ENCODE peak calls at places on chromosomes 3 and 15, in ten cellular contexts. One of them, this sample, is unnamed.

GRCh38 chr3:99472385-99472784 is 166.0 kb upstream of the COL8A1 start:
- DNase-seq in body of pancreas: no peak
- DNase-seq in ureter: no peak
- DNase-seq in DMS153: no peak
- DNase-seq in M059J: no peak
- DNase-seq in central memory CD4-positive, alpha-beta T cell: no peak
- DNase-seq in activated naive CD8-positive, alpha-beta T cell treated with anti-CD3 and anti-CD28 coated beads for 36 hours: no peak
- DNase-seq in brain microvascular endothelial cell: no peak
- DNase-seq in AG08395: no peak
- DNase-seq in CMK: no peak
- DNase-seq in this sample: peak; percentile 6

GRCh38 chr15:76576526-76577279 is 240.1 kb downstream of the ISL2 start:
- DNase-seq in DMS153: no peak
- DNase-seq in M059J: peak; percentile 75
- DNase-seq in central memory CD4-positive, alpha-beta T cell: no peak
- DNase-seq in activated naive CD8-positive, alpha-beta T cell treated with anti-CD3 and anti-CD28 coated beads for 36 hours: no peak
- DNase-seq in body of pancreas: peak; percentile 70
- DNase-seq in ureter: peak; percentile 64
- DNase-seq in brain microvascular endothelial cell: peak; percentile 44
- DNase-seq in CMK: no peak
- DNase-seq in AG08395: peak; percentile 7
- DNase-seq in this sample: no peak

GRCh38 chr15:98952381-98952803 is 55.2 kb downstream of the PGPEP1L start:
- DNase-seq in DMS153: no peak
- DNase-seq in CMK: no peak
- DNase-seq in central memory CD4-positive, alpha-beta T cell: no peak
- DNase-seq in AG08395: no peak
- DNase-seq in ureter: no peak
- DNase-seq in body of pancreas: peak; percentile 69
- DNase-seq in M059J: peak; percentile 31
- DNase-seq in activated naive CD8-positive, alpha-beta T cell treated with anti-CD3 and anti-CD28 coated beads for 36 hours: peak; percentile 10
- DNase-seq in brain microvascular endothelial cell: no peak
- DNase-seq in this sample: no peak

GRCh38 chr15:96428742-96429141 is 98.2 kb downstream of the NR2F2 start:
- DNase-seq in central memory CD4-positive, alpha-beta T cell: no peak
- DNase-seq in DMS153: no peak
- DNase-seq in CMK: no peak
- DNase-seq in ureter: no peak
- DNase-seq in body of pancreas: no peak
- DNase-seq in activated naive CD8-positive, alpha-beta T cell treated with anti-CD3 and anti-CD28 coated beads for 36 hours: no peak
- DNase-seq in M059J: peak; percentile 97
- DNase-seq in brain microvascular endothelial cell: peak; percentile 93
- DNase-seq in AG08395: peak; percentile 93
- DNase-seq in this sample: no peak

GRCh38 chr15:67372563-67372962 is 118.0 kb downstream of the IQCH start:
- DNase-seq in DMS153: no peak
- DNase-seq in central memory CD4-positive, alpha-beta T cell: no peak
- DNase-seq in activated naive CD8-positive, alpha-beta T cell treated with anti-CD3 and anti-CD28 coated beads for 36 hours: no peak
- DNase-seq in ureter: no peak
- DNase-seq in CMK: no peak
- DNase-seq in brain microvascular endothelial cell: no peak
- DNase-seq in body of pancreas: no peak
- DNase-seq in M059J: no peak
- DNase-seq in AG08395: no peak
- DNase-seq in this sample: no peak

GRCh38 chr15:72585659-72586058 is 68.8 kb upstream of the GOLGA6B start:
- DNase-seq in activated naive CD8-positive, alpha-beta T cell treated with anti-CD3 and anti-CD28 coated beads for 36 hours: no peak
- DNase-seq in ureter: no peak
- DNase-seq in body of pancreas: no peak
- DNase-seq in central memory CD4-positive, alpha-beta T cell: no peak
- DNase-seq in brain microvascular endothelial cell: peak; percentile 22
- DNase-seq in M059J: peak; percentile 36
- DNase-seq in AG08395: peak; percentile 18
- DNase-seq in CMK: no peak
- DNase-seq in DMS153: no peak
- DNase-seq in this sample: no peak

GRCh38 chr3:32973982-32974381 is 22.5 kb downstream of the CCR4 start:
- DNase-seq in AG08395: peak; percentile 19
- DNase-seq in ureter: no peak
- DNase-seq in activated naive CD8-positive, alpha-beta T cell treated with anti-CD3 and anti-CD28 coated beads for 36 hours: no peak
- DNase-seq in body of pancreas: no peak
- DNase-seq in CMK: no peak
- DNase-seq in brain microvascular endothelial cell: peak; percentile 3
- DNase-seq in M059J: peak; percentile 53
- DNase-seq in central memory CD4-positive, alpha-beta T cell: peak; percentile 55
- DNase-seq in DMS153: no peak
- DNase-seq in this sample: no peak

GRCh38 chr15:77967785-77968184 is 109.7 kb downstream of the TBC1D2B start:
- DNase-seq in activated naive CD8-positive, alpha-beta T cell treated with anti-CD3 and anti-CD28 coated beads for 36 hours: no peak
- DNase-seq in brain microvascular endothelial cell: no peak
- DNase-seq in ureter: no peak
- DNase-seq in DMS153: no peak
- DNase-seq in AG08395: no peak
- DNase-seq in central memory CD4-positive, alpha-beta T cell: no peak
- DNase-seq in body of pancreas: no peak
- DNase-seq in CMK: no peak
- DNase-seq in M059J: no peak
- DNase-seq in this sample: no peak

GRCh38 chr3:155556531-155556930 is 188.3 kb downstream of the PLCH1 start:
- DNase-seq in central memory CD4-positive, alpha-beta T cell: no peak
- DNase-seq in M059J: no peak
- DNase-seq in AG08395: peak; percentile 13
- DNase-seq in activated naive CD8-positive, alpha-beta T cell treated with anti-CD3 and anti-CD28 coated beads for 36 hours: no peak
- DNase-seq in CMK: no peak
- DNase-seq in brain microvascular endothelial cell: no peak
- DNase-seq in DMS153: no peak
- DNase-seq in ureter: no peak
- DNase-seq in body of pancreas: no peak
- DNase-seq in this sample: no peak

GRCh38 chr15:67077641-67078215 is 12.3 kb downstream of the SMAD3 start:
- DNase-seq in body of pancreas: no peak
- DNase-seq in DMS153: no peak
- DNase-seq in CMK: no peak
- DNase-seq in brain microvascular endothelial cell: peak; percentile 0
- DNase-seq in ureter: no peak
- DNase-seq in AG08395: no peak
- DNase-seq in central memory CD4-positive, alpha-beta T cell: no peak
- DNase-seq in activated naive CD8-positive, alpha-beta T cell treated with anti-CD3 and anti-CD28 coated beads for 36 hours: no peak
- DNase-seq in M059J: no peak
- DNase-seq in this sample: no peak

GRCh38 chr3:15205934-15206661 is at the start of gene CAPN7:
- DNase-seq in activated naive CD8-positive, alpha-beta T cell treated with anti-CD3 and anti-CD28 coated beads for 36 hours: peak; percentile 98
- DNase-seq in body of pancreas: peak; percentile 99
- DNase-seq in DMS153: no peak
- DNase-seq in ureter: peak; percentile 93
- DNase-seq in CMK: peak; percentile 90
- DNase-seq in M059J: peak; percentile 90
- DNase-seq in AG08395: peak; percentile 98
- DNase-seq in central memory CD4-positive, alpha-beta T cell: peak; percentile 94
- DNase-seq in brain microvascular endothelial cell: peak; percentile 88
- DNase-seq in this sample: no peak

GRCh38 chr3:25904248-25904647 is 114.4 kb downstream of the OXSM start:
- DNase-seq in DMS153: no peak
- DNase-seq in activated naive CD8-positive, alpha-beta T cell treated with anti-CD3 and anti-CD28 coated beads for 36 hours: no peak
- DNase-seq in brain microvascular endothelial cell: no peak
- DNase-seq in central memory CD4-positive, alpha-beta T cell: no peak
- DNase-seq in ureter: no peak
- DNase-seq in AG08395: no peak
- DNase-seq in M059J: no peak
- DNase-seq in CMK: no peak
- DNase-seq in body of pancreas: no peak
- DNase-seq in this sample: no peak

GRCh38 chr3:29363110-29363509 is 82.2 kb downstream of the RBMS3 start:
- DNase-seq in central memory CD4-positive, alpha-beta T cell: no peak
- DNase-seq in brain microvascular endothelial cell: no peak
- DNase-seq in CMK: no peak
- DNase-seq in M059J: peak; percentile 18
- DNase-seq in activated naive CD8-positive, alpha-beta T cell treated with anti-CD3 and anti-CD28 coated beads for 36 hours: no peak
- DNase-seq in body of pancreas: no peak
- DNase-seq in DMS153: no peak
- DNase-seq in AG08395: no peak
- DNase-seq in ureter: no peak
- DNase-seq in this sample: no peak

GRCh38 chr3:5188419-5189405 is 1.2 kb downstream of the EDEM1 start:
- DNase-seq in AG08395: peak; percentile 20
- DNase-seq in activated naive CD8-positive, alpha-beta T cell treated with anti-CD3 and anti-CD28 coated beads for 36 hours: peak; percentile 48
- DNase-seq in ureter: no peak
- DNase-seq in M059J: peak; percentile 19
- DNase-seq in CMK: no peak
- DNase-seq in central memory CD4-positive, alpha-beta T cell: peak; percentile 67
- DNase-seq in DMS153: no peak
- DNase-seq in brain microvascular endothelial cell: no peak
- DNase-seq in body of pancreas: peak; percentile 41
- DNase-seq in this sample: no peak

GRCh38 chr3:134344560-134344959 is 29.7 kb downstream of the AMOTL2 start:
- DNase-seq in ureter: no peak
- DNase-seq in AG08395: no peak
- DNase-seq in central memory CD4-positive, alpha-beta T cell: no peak
- DNase-seq in activated naive CD8-positive, alpha-beta T cell treated with anti-CD3 and anti-CD28 coated beads for 36 hours: no peak
- DNase-seq in M059J: no peak
- DNase-seq in CMK: no peak
- DNase-seq in DMS153: no peak
- DNase-seq in body of pancreas: no peak
- DNase-seq in brain microvascular endothelial cell: no peak
- DNase-seq in this sample: no peak

GRCh38 chr3:124671123-124671522 is 59.1 kb upstream of the UMPS start:
- DNase-seq in brain microvascular endothelial cell: no peak
- DNase-seq in ureter: no peak
- DNase-seq in activated naive CD8-positive, alpha-beta T cell treated with anti-CD3 and anti-CD28 coated beads for 36 hours: no peak
- DNase-seq in DMS153: no peak
- DNase-seq in central memory CD4-positive, alpha-beta T cell: peak; percentile 26
- DNase-seq in M059J: no peak
- DNase-seq in CMK: no peak
- DNase-seq in AG08395: no peak
- DNase-seq in body of pancreas: no peak
- DNase-seq in this sample: no peak

GRCh38 chr3:79767194-79767952 is 425 bp downstream of the ROBO1 start:
- DNase-seq in activated naive CD8-positive, alpha-beta T cell treated with anti-CD3 and anti-CD28 coated beads for 36 hours: no peak
- DNase-seq in CMK: no peak
- DNase-seq in ureter: no peak
- DNase-seq in DMS153: no peak
- DNase-seq in M059J: no peak
- DNase-seq in brain microvascular endothelial cell: peak; percentile 57
- DNase-seq in central memory CD4-positive, alpha-beta T cell: no peak
- DNase-seq in AG08395: no peak
- DNase-seq in body of pancreas: no peak
- DNase-seq in this sample: no peak

GRCh38 chr15:64246364-64247189 is 83.8 kb upstream of the PPIB start:
- DNase-seq in CMK: no peak
- DNase-seq in ureter: no peak
- DNase-seq in AG08395: peak; percentile 72
- DNase-seq in brain microvascular endothelial cell: peak; percentile 93
- DNase-seq in body of pancreas: no peak
- DNase-seq in activated naive CD8-positive, alpha-beta T cell treated with anti-CD3 and anti-CD28 coated beads for 36 hours: peak; percentile 66
- DNase-seq in DMS153: peak; percentile 51
- DNase-seq in central memory CD4-positive, alpha-beta T cell: no peak
- DNase-seq in M059J: peak; percentile 95
- DNase-seq in this sample: no peak

GRCh38 chr15:88623061-88623460 is 1.9 kb downstream of the AEN start:
- DNase-seq in CMK: no peak
- DNase-seq in M059J: peak; percentile 90
- DNase-seq in AG08395: peak; percentile 91
- DNase-seq in body of pancreas: no peak
- DNase-seq in brain microvascular endothelial cell: peak; percentile 81
- DNase-seq in DMS153: no peak
- DNase-seq in central memory CD4-positive, alpha-beta T cell: no peak
- DNase-seq in activated naive CD8-positive, alpha-beta T cell treated with anti-CD3 and anti-CD28 coated beads for 36 hours: peak; percentile 66
- DNase-seq in ureter: no peak
- DNase-seq in this sample: no peak